ENCODE peak calls at places on chromosomes 11 and 22, in four cellular contexts. G is K562, Y is H1, Q is GM12878. L is an unnamed sample.

GRCh38 chr11:17391493-17392355 is 3.3 kb upstream of the KCNJ11 start:
- DNase-seq in G (no peak), Y (no peak), Q (no peak), L (peak)

GRCh38 chr11:105081412-105082150 is 36.4 kb upstream of the CARD16 start:
- DNase-seq in G (no peak), Y (no peak), Q (no peak), L (no peak)

GRCh38 chr11:12118940-12119339 is 8.6 kb downstream of the MICAL2 start:
- DNase-seq in G (no peak), Y (no peak), Q (no peak), L (no peak)

GRCh38 chr11:61730222-61730994 is 22.0 kb upstream of the MYRF start:
- DNase-seq in G (no peak), Y (no peak), Q (no peak), L (no peak)

GRCh38 chr22:24486501-24486921 is 8.6 kb upstream of the UPB1 start:
- DNase-seq in G (no peak), Y (no peak), Q (no peak), L (no peak)

GRCh38 chr11:66857234-66857926 is 516 bp downstream of the LRFN4 start:
- DNase-seq in G (peak), Y (no peak), Q (no peak), L (peak)

GRCh38 chr11:97717922-97718321 is 1302.8 kb upstream of the CNTN5 start:
- DNase-seq in G (no peak), Y (no peak), Q (no peak), L (no peak)

GRCh38 chr11:8870461-8871282 is 40.3 kb upstream of the AKIP1 start:
- DNase-seq in G (no peak), Y (peak), Q (no peak), L (peak)

GRCh38 chr22:45129703-45130524 is 33.8 kb upstream of the NUP50 start:
- DNase-seq in G (no peak), Y (no peak), Q (no peak), L (no peak)
- TF ChIP-seq NRF1 in G (no peak), Y (no peak), Q (no peak), L (no peak)

GRCh38 chr22:35445933-35446332 is 46.0 kb downstream of the MCM5 start:
- DNase-seq in G (no peak), Y (no peak), Q (no peak), L (no peak)
- TF ChIP-seq EP300 in G (no peak), Y (no peak), Q (no peak), L (no peak)

DNA sequence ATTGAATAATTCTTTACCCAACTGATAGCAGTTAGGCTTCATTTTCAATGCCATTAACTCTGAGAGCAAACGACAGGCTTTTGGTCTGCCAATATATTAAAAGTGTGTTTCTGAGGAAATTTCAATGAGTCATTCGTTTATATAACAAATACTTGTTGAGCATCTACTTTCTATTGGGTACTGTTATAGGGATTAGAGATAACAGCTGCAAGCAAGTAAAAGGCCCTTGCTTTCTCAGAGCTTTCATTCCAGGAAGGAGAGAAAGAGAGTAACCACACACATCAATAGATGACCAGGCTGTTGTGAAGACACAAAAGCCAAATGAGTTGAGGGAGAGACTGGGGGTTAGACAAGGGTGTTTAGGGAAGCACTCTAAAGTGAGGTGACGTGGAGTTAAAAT is 35.7 kb downstream of the CD44 start:
- DNase-seq in G (no peak), Y (no peak), Q (no peak), L (no peak)
- TF ChIP-seq NRF1 in G (no peak), Y (no peak), Q (no peak), L (no peak)

DNA sequence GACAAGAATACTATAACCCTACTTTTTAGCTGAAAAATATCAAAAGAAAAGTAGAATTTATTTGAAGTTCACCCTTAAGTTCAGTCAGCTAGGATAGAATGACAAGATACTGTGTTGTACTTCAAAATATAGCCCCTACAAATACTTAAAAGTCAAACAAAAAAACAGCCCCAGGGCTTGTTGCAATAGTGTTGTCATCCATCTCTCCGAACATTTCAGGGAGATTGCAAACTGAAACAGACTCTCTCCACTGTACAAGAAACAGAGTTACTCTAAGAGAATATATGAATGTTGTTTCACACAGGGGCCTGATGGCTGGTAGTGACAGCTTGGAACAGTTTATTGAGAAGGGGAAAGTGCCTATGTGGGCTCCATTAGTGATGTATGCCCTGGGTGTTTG is 506.5 kb upstream of the LUZP2 start:
- DNase-seq in G (no peak), Y (no peak), Q (no peak), L (no peak)
- TF ChIP-seq EP300 in G (no peak), Y (no peak), Q (no peak), L (no peak)

GRCh38 chr22:28899199-28899853 is 16.0 kb downstream of the ZNRF3 start:
- DNase-seq in G (no peak), Y (no peak), Q (no peak), L (no peak)
- TF ChIP-seq NRF1 in G (no peak), Y (no peak), Q (no peak), L (no peak)

DNA sequence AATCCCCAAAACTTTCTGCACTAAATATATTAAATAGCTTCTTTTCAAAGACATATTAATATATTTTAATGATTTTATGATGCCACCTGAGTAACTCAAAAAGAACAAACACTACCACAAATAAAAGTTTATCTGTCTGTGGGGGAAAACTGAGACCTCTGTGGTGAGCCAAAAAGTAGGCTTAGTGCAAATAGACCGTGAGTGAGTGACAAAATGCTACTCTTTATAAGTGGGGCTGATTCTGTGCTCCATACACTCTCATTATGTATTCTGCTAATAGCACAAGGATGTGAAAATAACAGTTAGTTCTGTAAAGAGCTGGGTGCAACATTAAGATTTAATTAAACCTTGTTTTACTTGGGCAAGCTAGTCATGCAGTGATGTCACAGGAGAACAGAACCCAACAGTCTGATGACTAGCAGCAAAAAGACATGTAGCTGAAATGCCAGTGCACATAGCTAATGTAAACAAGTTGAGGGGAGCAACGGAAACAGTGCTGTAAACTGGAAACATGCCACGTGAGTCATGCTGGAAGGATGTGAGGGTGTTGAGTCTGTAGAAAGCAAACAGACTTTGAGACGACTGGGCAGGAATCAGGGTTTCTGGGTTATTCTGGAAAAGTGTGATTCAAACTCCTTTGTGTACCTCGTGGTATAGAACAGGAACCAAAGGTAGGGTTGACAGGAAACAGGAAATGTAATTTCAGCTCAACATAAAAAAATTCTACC is 1130.4 kb downstream of the LRRC4C start:
- DNase-seq in G (no peak), Y (no peak), Q (no peak), L (peak)
- TF ChIP-seq EP300 in G (no peak), Y (no peak), Q (no peak), L (peak)

GRCh38 chr11:19954899-19955298 is 205.4 kb downstream of the DBX1 start:
- DNase-seq in G (no peak), Y (no peak), Q (no peak), L (no peak)

GRCh38 chr11:19952101-19952605 is 208.1 kb downstream of the DBX1 start:
- DNase-seq in G (no peak), Y (no peak), Q (no peak), L (peak)

GRCh38 chr11:19953342-19953741 is 206.9 kb downstream of the DBX1 start:
- DNase-seq in G (no peak), Y (peak), Q (no peak), L (no peak)

GRCh38 chr11:19953909-19954308 is 206.4 kb downstream of the DBX1 start:
- DNase-seq in G (peak), Y (no peak), Q (no peak), L (no peak)

DNA sequence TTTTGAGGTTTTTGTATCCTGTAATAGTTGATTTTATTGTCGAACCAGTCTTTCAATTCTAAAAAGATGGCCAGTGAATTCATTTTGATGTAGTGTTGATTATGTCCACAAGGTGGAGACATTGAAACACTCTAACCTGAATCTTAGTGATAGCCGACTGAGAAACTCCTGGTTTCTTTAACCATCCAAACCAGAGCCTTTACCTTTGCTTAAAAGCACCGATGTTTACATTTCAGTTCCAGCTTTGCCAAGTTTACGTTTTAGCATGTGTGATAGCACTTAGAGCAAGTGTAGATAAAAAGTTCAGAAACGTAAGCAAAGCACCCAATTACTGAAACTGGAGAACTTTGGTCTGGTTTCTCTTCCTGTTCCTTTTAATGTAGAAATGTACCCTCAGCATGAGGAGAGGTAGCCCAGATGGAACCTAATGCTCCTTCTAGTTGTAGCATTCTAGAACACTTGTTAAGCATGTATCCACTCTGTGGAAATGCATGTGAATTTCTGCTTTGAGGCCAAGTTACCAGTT is 208.7 kb downstream of the DBX1 start:
- DNase-seq in G (peak), Y (no peak), Q (peak), L (peak)
- TF ChIP-seq NRF1 in G (no peak), Y (no peak), Q (no peak), L (no peak)

DNA sequence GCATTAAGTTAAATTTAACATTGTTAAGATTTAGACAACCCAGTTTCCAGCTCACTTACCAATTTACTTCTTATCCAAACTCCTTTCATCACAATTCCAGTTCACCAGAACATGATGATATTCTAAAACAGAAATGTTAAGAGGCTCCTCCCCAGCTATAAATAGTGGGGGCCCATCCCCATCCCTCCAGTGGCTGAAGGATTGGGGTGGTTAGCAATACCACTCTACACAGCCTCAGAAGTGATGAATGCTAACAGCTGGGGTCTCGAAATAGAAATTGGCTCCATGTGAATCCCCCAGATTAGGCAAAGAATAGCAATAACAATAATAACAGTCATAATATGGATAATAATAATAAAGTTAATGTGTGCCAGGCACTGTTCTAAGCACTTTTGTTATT is 97.9 kb upstream of the NCAM1 start:
- DNase-seq in G (no peak), Y (no peak), Q (no peak), L (no peak)
- TF ChIP-seq EP300 in G (no peak), Y (no peak), Q (no peak), L (no peak)

GRCh38 chr22:40322818-40323447 is 23.4 kb upstream of the ADSL start:
- DNase-seq in G (no peak), Y (no peak), Q (no peak), L (no peak)

GRCh38 chr22:40326905-40327735 is 19.2 kb upstream of the ADSL start:
- DNase-seq in G (no peak), Y (no peak), Q (no peak), L (no peak)

GRCh38 chr22:40323681-40324083 is 22.6 kb upstream of the ADSL start:
- DNase-seq in G (no peak), Y (no peak), Q (no peak), L (peak)

GRCh38 chr22:40325315-40325714 is 21.0 kb upstream of the ADSL start:
- DNase-seq in G (no peak), Y (no peak), Q (no peak), L (no peak)

DNA sequence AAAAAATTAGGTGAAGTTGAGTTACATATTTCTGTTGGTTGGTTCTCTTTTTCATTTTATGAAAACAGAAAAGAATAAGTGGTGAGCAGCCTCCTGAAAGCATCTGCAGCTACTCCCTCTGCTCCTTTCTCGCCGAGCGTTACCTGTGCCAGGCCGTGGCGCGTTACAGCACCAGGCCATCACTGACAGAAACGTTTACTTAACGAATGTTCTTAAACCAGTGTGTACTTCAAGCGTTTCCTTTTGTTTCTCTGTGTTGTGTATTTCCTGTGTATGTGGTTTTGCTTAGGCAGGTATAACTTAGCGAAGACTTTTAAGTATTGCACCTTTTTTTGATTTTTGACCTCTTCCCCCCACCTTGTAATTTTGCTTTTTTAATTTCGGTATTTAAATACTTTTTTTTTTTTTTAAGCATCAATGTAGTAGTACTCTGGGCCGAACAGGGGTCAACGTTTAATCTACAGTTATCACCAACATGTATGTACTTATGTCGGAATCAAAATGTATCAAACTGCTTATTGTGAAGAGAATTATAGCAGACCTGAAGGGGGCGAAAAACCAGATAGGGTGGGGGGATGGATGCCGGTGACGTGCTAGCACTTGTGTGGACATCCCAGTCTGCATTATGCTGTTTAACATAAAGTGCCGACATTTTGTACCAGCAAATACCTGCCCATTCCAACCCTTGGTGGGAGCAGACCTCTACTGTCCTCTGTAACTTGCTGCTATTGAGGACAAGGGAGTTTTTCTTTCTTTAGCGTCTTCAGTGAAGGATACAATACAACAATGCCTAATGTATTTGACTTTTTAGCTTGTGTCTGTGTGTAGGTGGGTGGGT is 21.6 kb upstream of the ADSL start:
- DNase-seq in G (no peak), Y (no peak), Q (no peak), L (no peak)
- TF ChIP-seq NRF1 in G (no peak), Y (no peak), Q (no peak), L (no peak)